ENCODE peak calls at places on chromosomes 4 and X, in ten cellular contexts. G is astrocyte of the spinal cord, Y is fibroblast of mammary gland, P is heart left ventricle, T is AG09309, Q is AG04449, Z is heart right ventricle, X is Panc1, U is mammary epithelial cell, E is MM.1S. W is an unnamed sample.
A peak's percentile ranks its signal among the peaks of the same experiment; 100 is the strongest.

GRCh38 chr4:174380699-174381098 is 97.0 kb downstream of the CEP44 start:
- DNase-seq in Z (no peak), P (no peak), X (no peak), G (no peak), Q (no peak), U (no peak), T (no peak), E (no peak), Y (no peak), W (no peak)

GRCh38 chr4:104451573-104451972 is 43.1 kb downstream of the CXXC4 start:
- DNase-seq in G (peak; percentile 34), Z (no peak), Y (peak; percentile 14), P (no peak), T (no peak), U (peak; percentile 9), X (peak; percentile 2), Q (no peak), E (peak; percentile 64), W (peak; percentile 40)

GRCh38 chr4:145703850-145704528 is 24.0 kb downstream of the C4orf51 start:
- DNase-seq in P (no peak), Y (no peak), U (peak; percentile 36), Z (no peak), E (no peak), X (no peak), G (no peak), T (no peak), Q (no peak), W (no peak)

GRCh38 chr4:112813790-112814189 is 176.8 kb downstream of the LARP7 start:
- DNase-seq in E (no peak), T (peak; percentile 23), G (peak; percentile 72), Z (no peak), Q (peak; percentile 10), P (no peak), X (no peak), Y (peak; percentile 58), U (peak; percentile 76), W (peak; percentile 61)

GRCh38 chr4:163562496-163562895 is 68.0 kb downstream of the TMA16 start:
- DNase-seq in U (no peak), P (no peak), Q (no peak), T (no peak), G (no peak), E (no peak), Z (no peak), Y (no peak), X (no peak), W (no peak)

GRCh38 chr4:61540944-61541343 is 340.8 kb downstream of the ADGRL3 start:
- DNase-seq in Z (no peak), T (no peak), E (peak; percentile 66), P (no peak), U (no peak), X (no peak), Q (no peak), Y (no peak), G (no peak), W (no peak)

GRCh38 chr4:166941629-166942028 is 292.7 kb downstream of the SPOCK3 start:
- DNase-seq in U (peak; percentile 69), T (no peak), G (peak; percentile 57), E (no peak), Y (peak; percentile 11), P (no peak), Z (no peak), Q (no peak), X (peak; percentile 7), W (peak; percentile 71)

GRCh38 chr4:169565606-169566351 is 46.6 kb downstream of the NEK1 start:
- DNase-seq in P (no peak), U (no peak), Z (no peak), Q (no peak), E (no peak), Y (no peak), G (no peak), T (no peak), X (no peak), W (no peak)

GRCh38 chr4:118076958-118077766 is 42.9 kb downstream of the NDST3 start:
- DNase-seq in X (no peak), P (no peak), G (peak; percentile 15), U (peak; percentile 13), E (peak; percentile 42), Q (no peak), Y (peak; percentile 46), Z (no peak), T (no peak), W (peak; percentile 53)

GRCh38 chrX:19343462-19344206 is at the start of gene PDHA1:
- DNase-seq in T (peak; percentile 62), P (peak; percentile 93), E (peak; percentile 91), G (peak; percentile 92), Y (peak; percentile 87), Z (peak; percentile 94), Q (peak; percentile 56), U (peak; percentile 90), X (no peak), W (peak; percentile 93)

GRCh38 chrX:19344207-19344534 is 444 bp downstream of the PDHA1 start:
- DNase-seq in X (no peak), Z (no peak), Q (no peak), G (no peak), P (no peak), E (no peak), U (no peak), T (no peak), Y (no peak), W (no peak)

GRCh38 chrX:19344661-19345060 is 934 bp downstream of the PDHA1 start:
- DNase-seq in E (no peak), P (no peak), T (no peak), Q (no peak), Z (no peak), G (no peak), Y (no peak), U (no peak), X (no peak), W (no peak)

GRCh38 chrX:19342331-19342906 is 1.3 kb upstream of the PDHA1 start:
- DNase-seq in Y (no peak), E (no peak), G (peak; percentile 26), X (no peak), U (no peak), Z (no peak), Q (no peak), P (no peak), T (no peak), W (no peak)

GRCh38 chrX:19343085-19343461 is 654 bp upstream of the PDHA1 start:
- DNase-seq in P (no peak), G (no peak), Z (no peak), Y (no peak), Q (no peak), X (no peak), U (no peak), T (no peak), E (no peak), W (no peak)
- H3K4me3 ChIP-seq in P (peak overlapping the region; percentile 76), G (peak overlapping the region; percentile 27), Z (peak overlapping the region; percentile 75), Y (peak overlapping the region; percentile 28), Q (peak overlapping the region; percentile 55), X (peak overlapping the region; percentile 64), U (peak overlapping the region; percentile 79), T (peak overlapping the region; percentile 83), E (peak overlapping the region; percentile 76), W (peak overlapping the region; percentile 65)

DNA sequence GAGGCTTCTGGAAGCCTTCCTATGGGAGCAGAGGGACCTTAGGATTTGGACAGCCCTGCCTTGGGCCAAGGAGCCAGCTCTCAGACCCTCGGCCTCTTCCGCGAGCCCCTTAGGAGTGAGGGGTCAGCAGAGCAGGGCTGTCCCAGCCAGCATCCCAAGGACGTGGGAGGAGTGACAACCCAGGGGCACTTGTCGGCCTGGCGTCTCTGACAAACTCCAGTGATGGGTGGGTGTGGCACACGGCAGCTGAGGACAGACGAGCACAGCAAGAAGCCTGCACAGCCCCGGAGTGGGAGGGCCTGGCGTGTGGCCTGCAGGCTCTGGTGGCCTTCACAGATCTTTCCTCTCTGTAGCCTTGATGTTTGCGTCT is 11.6 kb upstream of the TNIP2 start:
- DNase-seq in P (peak; percentile 70), Q (no peak), G (no peak), E (no peak), Y (no peak), X (no peak), Z (peak; percentile 73), T (no peak), U (no peak), W (no peak)
- TF ChIP-seq CTCF in P (no peak), Q (no peak), G (no peak), E (no peak), Y (no peak), X (no peak), Z (no peak), T (no peak), U (no peak), W (no peak)

DNA sequence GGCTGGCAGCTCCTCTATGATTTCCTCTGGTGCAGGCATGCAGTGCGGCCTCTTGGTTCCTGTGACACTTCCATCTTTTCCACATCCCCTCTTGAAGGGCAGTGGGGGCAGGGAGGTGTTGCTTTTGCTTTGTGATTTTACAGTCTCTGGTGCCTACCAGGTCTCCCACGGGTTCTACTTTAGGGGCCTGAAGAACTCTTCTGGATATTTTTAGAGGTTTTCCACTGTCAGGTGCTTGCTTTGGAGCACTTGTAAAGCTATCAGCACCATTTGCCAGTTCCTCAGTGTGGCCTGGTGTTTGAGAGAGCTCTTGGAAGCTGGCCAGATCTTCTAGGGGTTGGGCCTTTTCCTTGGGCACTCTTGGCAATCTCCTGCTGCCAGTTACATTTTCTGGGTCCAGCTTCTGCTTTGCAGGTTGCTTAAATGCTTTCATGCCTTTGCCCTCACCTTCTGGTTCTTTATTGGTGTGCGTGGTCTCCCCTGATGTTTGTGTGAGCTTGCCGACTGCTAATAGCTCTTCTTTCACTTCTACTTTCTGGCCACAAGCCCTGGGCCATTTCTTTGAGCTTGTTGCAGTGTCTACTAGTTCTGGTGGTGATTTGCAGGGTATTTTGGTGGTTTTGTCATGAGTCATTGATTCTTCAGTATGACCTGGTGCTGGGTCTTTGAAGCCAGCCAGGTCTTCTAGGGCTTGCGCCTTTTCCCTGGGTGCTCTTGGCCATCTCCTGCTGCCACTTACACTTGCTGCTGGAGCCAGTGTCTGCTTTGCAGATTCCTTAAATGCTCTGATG is 11.4 kb upstream of the CHST7 start:
- DNase-seq in P (no peak), E (peak; percentile 66), G (no peak), U (no peak), Y (no peak), T (no peak), Q (no peak), X (no peak), Z (peak; percentile 32), W (peak; percentile 92)
- H3K4me3 ChIP-seq in P (no peak overlapping the region), E (peak overlapping the region; percentile 14), G (no peak overlapping the region), U (no peak overlapping the region), Y (no peak overlapping the region), T (no peak overlapping the region), Q (no peak overlapping the region), X (no peak overlapping the region), Z (no peak overlapping the region), W (peak overlapping the region; percentile 20)

GRCh38 chr4:54945838-54946237 is 179.6 kb downstream of the KDR start:
- DNase-seq in P (no peak), E (no peak), Z (no peak), G (no peak), Y (no peak), T (no peak), Q (no peak), U (no peak), X (no peak), W (peak; percentile 21)
- TF ChIP-seq CTCF in P (peak; percentile 45), E (no peak), Z (peak; percentile 45), G (peak; percentile 12), Y (no peak), T (no peak), Q (no peak), U (no peak), X (no peak), W (no peak)